ENCODE peak calls at places on chromosomes 6 and 20, in eight cellular contexts. F is fibroblast of villous mesenchyme, B is epithelial cell of proximal tubule, S is brain microvascular endothelial cell, I is breast epithelium, Y is left ventricle myocardium inferior, Z is GM06990, P is astrocyte of the spinal cord. V is an unnamed sample.

GRCh38 chr20:10658876-10659632 is 14.7 kb downstream of the JAG1 start:
- DNase-seq in F (no peak), B (no peak), S (no peak), I (no peak), Y (no peak), Z (no peak), P (no peak), V (no peak)

GRCh38 chr6:4299476-4299875 is 164.1 kb upstream of the ECI2 start:
- DNase-seq in F (no peak), B (no peak), S (no peak), I (no peak), Y (no peak), Z (no peak), P (no peak), V (no peak)

GRCh38 chr6:40312213-40313015 is 274.8 kb downstream of the LRFN2 start:
- DNase-seq in F (no peak), B (no peak), S (peak), I (no peak), Y (no peak), Z (no peak), P (no peak), V (no peak)

GRCh38 chr6:109118337-109118736 is 23.0 kb downstream of the CEP57L1 start:
- DNase-seq in F (no peak), B (no peak), S (no peak), I (no peak), Y (no peak), Z (no peak), P (no peak), V (no peak)

GRCh38 chr20:15610700-15611277 is 962.5 kb downstream of the KIF16B start:
- DNase-seq in F (no peak), B (no peak), S (no peak), I (no peak), Y (no peak), Z (peak), P (no peak), V (no peak)

GRCh38 chr20:408843-409696 is 971 bp downstream of the RBCK1 start:
- DNase-seq in F (no peak), B (no peak), S (no peak), I (no peak), Y (no peak), Z (peak), P (no peak), V (no peak)

GRCh38 chr20:61754976-61755778 is 310.5 kb downstream of the TAF4 start:
- DNase-seq in F (no peak), B (no peak), S (no peak), I (peak), Y (no peak), Z (no peak), P (no peak), V (no peak)

GRCh38 chr6:105688573-105688972 is 285.7 kb upstream of the PREP start:
- DNase-seq in F (no peak), B (no peak), S (no peak), I (no peak), Y (no peak), Z (no peak), P (no peak), V (no peak)

GRCh38 chr6:53294095-53294494 is 54.7 kb downstream of the ELOVL5 start:
- DNase-seq in F (peak), B (no peak), S (no peak), I (no peak), Y (no peak), Z (no peak), P (no peak), V (peak)

GRCh38 chr20:1844723-1845523 is 50.3 kb upstream of the SIRPA start:
- DNase-seq in F (peak), B (no peak), S (peak), I (no peak), Y (peak), Z (peak), P (peak), V (peak)

GRCh38 chr20:61577065-61577464 is 325.0 kb downstream of the CDH4 start:
- DNase-seq in F (no peak), B (no peak), S (no peak), I (no peak), Y (no peak), Z (no peak), P (no peak), V (no peak)

GRCh38 chr6:131694832-131695426 is 6.3 kb downstream of the OR2A4 start:
- DNase-seq in F (peak), B (no peak), S (peak), I (no peak), Y (peak), Z (no peak), P (peak), V (peak)

GRCh38 chr6:4804095-4804494 is 27.9 kb downstream of the CDYL start:
- DNase-seq in F (peak), B (no peak), S (peak), I (no peak), Y (no peak), Z (no peak), P (peak), V (peak)

GRCh38 chr6:14367296-14367695 is 249.7 kb downstream of the CD83 start:
- DNase-seq in F (no peak), B (no peak), S (no peak), I (no peak), Y (no peak), Z (no peak), P (no peak), V (no peak)

GRCh38 chr6:63740709-63741108 is 105.1 kb downstream of the PHF3 start:
- DNase-seq in F (peak), B (no peak), S (peak), I (no peak), Y (no peak), Z (no peak), P (peak), V (peak)

GRCh38 chr6:31042801-31043200 is 32.5 kb downstream of the MUC22 start:
- DNase-seq in F (peak), B (no peak), S (peak), I (peak), Y (peak), Z (no peak), P (peak), V (peak)

GRCh38 chr6:150076196-150076893 is 7.4 kb upstream of the ULBP3 start:
- DNase-seq in F (no peak), B (no peak), S (peak), I (no peak), Y (no peak), Z (no peak), P (peak), V (no peak)

GRCh38 chr6:90765895-90766294 is 179.0 kb upstream of the MAP3K7 start:
- DNase-seq in F (no peak), B (no peak), S (no peak), I (no peak), Y (no peak), Z (no peak), P (no peak), V (no peak)

GRCh38 chr6:127367023-127367375 is 23.6 kb upstream of the ECHDC1 start:
- DNase-seq in F (no peak), B (no peak), S (no peak), I (no peak), Y (no peak), Z (no peak), P (peak), V (no peak)

GRCh38 chr20:51767867-51768758 is at the start of gene ATP9A:
- DNase-seq in F (peak), B (no peak), S (no peak), I (no peak), Y (peak), Z (no peak), P (no peak), V (peak)

GRCh38 chr6:52284131-52284459 is 447 bp downstream of the MCM3 start:
- DNase-seq in F (no peak), B (no peak), S (no peak), I (no peak), Y (peak), Z (no peak), P (no peak), V (no peak)

GRCh38 chr20:25275813-25276532 is 28.1 kb downstream of the PYGB start:
- DNase-seq in F (no peak), B (no peak), S (no peak), I (peak), Y (peak), Z (no peak), P (no peak), V (no peak)

GRCh38 chr20:62448038-62448437 is 20.7 kb upstream of the RBBP8NL start:
- DNase-seq in F (no peak), B (no peak), S (no peak), I (no peak), Y (no peak), Z (no peak), P (no peak), V (no peak)

GRCh38 chr20:32871622-32872160 is 13.0 kb downstream of the EFCAB8 start:
- DNase-seq in F (no peak), B (no peak), S (no peak), I (no peak), Y (no peak), Z (no peak), P (no peak), V (no peak)

GRCh38 chr6:36427781-36428345 is 14.8 kb downstream of the PXT1 start:
- DNase-seq in F (no peak), B (no peak), S (peak), I (no peak), Y (no peak), Z (no peak), P (no peak), V (peak)

GRCh38 chr20:53116733-53117132 is 144.6 kb downstream of the TSHZ2 start:
- DNase-seq in F (no peak), B (no peak), S (no peak), I (no peak), Y (no peak), Z (no peak), P (no peak), V (no peak)

GRCh38 chr6:21824431-21825180 is 231.1 kb downstream of the SOX4 start:
- DNase-seq in F (peak), B (no peak), S (no peak), I (no peak), Y (no peak), Z (no peak), P (no peak), V (no peak)

GRCh38 chr20:21557246-21557982 is 43.5 kb upstream of the NKX2-2 start:
- DNase-seq in F (no peak), B (no peak), S (no peak), I (no peak), Y (no peak), Z (peak), P (no peak), V (no peak)

GRCh38 chr6:16476861-16477260 is 238.5 kb downstream of the GMPR start:
- DNase-seq in F (no peak), B (no peak), S (no peak), I (no peak), Y (no peak), Z (peak), P (no peak), V (no peak)

GRCh38 chr6:75268121-75268987 is 16.2 kb downstream of the TMEM30A start:
- DNase-seq in F (no peak), B (peak), S (no peak), I (no peak), Y (no peak), Z (no peak), P (no peak), V (no peak)

GRCh38 chr6:139364302-139364981 is 10.0 kb downstream of the CITED2 start:
- DNase-seq in F (peak), B (no peak), S (no peak), I (no peak), Y (no peak), Z (peak), P (peak), V (peak)

GRCh38 chr20:6008254-6008653 is 45.6 kb downstream of the LRRN4 start:
- DNase-seq in F (peak), B (peak), S (peak), I (no peak), Y (no peak), Z (no peak), P (peak), V (peak)

GRCh38 chr6:44704240-44705150 is 317.0 kb downstream of the CDC5L start:
- DNase-seq in F (no peak), B (no peak), S (no peak), I (no peak), Y (no peak), Z (peak), P (no peak), V (no peak)

GRCh38 chr6:53517021-53517420 is 27.9 kb downstream of the GCLC start:
- DNase-seq in F (peak), B (no peak), S (peak), I (no peak), Y (no peak), Z (no peak), P (no peak), V (peak)

GRCh38 chr6:163738304-163738703 is 323.8 kb downstream of the QKI start:
- DNase-seq in F (no peak), B (no peak), S (no peak), I (no peak), Y (no peak), Z (no peak), P (no peak), V (no peak)

GRCh38 chr6:151180321-151180720 is 59.4 kb upstream of the AKAP12 start:
- DNase-seq in F (no peak), B (no peak), S (no peak), I (no peak), Y (no peak), Z (no peak), P (no peak), V (no peak)

GRCh38 chr6:151179321-151179720 is 60.4 kb upstream of the AKAP12 start:
- DNase-seq in F (peak), B (peak), S (peak), I (no peak), Y (no peak), Z (no peak), P (peak), V (peak)

GRCh38 chr6:151186276-151186675 is 53.5 kb upstream of the AKAP12 start:
- DNase-seq in F (no peak), B (no peak), S (no peak), I (no peak), Y (no peak), Z (no peak), P (no peak), V (no peak)

GRCh38 chr6:151178373-151178772 is 61.4 kb upstream of the AKAP12 start:
- DNase-seq in F (no peak), B (no peak), S (no peak), I (no peak), Y (no peak), Z (no peak), P (no peak), V (no peak)

DNA sequence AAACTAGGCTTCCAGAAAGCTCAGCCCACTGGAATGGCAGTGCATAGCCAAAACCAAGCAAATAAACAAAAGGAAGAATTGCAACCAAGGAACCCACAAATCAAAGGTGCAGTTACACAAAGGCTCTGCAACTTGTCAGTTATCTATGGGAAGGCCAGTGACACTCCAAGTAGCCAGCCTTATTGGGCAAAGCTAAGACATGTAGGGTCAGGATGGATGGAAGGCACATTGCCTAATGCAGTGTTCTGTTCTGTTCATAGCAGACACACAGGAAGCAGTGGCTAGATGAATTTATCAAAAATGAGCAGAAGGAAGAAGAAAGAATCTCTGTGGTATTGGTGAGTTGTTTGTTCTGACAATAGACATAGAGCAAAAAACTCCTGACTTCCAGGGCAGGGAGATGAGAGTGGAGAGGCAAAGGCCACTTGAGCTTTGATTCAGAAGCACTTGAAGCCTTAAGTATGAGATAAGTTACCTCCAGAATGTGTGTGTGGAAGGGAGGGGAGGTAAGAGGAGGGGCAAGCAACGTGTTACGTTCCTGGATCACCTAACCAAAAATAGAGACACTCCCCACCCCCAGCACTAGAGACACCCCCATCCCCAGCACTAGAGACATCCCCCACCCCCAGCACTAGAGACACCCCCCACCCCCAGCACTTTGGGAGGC is 57.9 kb upstream of the AKAP12 start:
- DNase-seq in F (no peak), B (no peak), S (no peak), I (no peak), Y (no peak), Z (no peak), P (no peak), V (no peak)
- H3K4me3 ChIP-seq in F (no peak), B (no peak), S (no peak), I (no peak), Y (no peak), Z (no peak), P (no peak), V (no peak)

GRCh38 chr20:38242848-38243449 is 17.6 kb downstream of the KIAA1755 start:
- DNase-seq in F (no peak), B (no peak), S (no peak), I (no peak), Y (no peak), Z (no peak), P (no peak), V (no peak)
- TF ChIP-seq CTCF in F (peak), B (peak), S (peak), I (no peak), Y (peak), Z (peak), P (peak), V (peak)

DNA sequence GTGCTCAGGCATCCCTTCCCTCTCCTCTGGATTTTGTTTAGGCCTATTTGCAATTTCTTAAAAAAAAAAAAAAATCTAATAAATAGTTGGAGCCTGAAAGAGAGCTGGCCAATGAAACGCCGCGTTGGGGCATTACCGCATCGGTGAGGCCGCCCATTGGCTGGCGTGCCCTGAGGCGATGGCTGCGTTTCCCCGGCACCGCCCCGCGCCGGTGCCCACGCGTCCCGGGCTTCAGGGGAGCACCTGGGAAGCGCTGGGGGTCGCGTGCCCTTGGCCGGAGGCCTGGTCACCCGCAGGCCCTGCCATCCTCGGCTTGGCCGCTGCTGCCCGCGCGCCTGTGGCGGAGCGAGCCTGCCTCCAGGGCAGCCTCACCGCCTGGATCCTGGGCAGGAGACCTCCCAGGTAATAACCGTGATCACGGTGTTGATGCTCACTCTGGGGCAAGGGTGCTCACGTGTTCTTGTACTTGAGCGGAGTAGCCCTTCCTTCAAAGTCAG is 155.4 kb downstream of the NRN1 start:
- DNase-seq in F (peak), B (no peak), S (peak), I (no peak), Y (peak), Z (peak), P (peak), V (peak)
- H3K4me3 ChIP-seq in F (peak), B (peak), S (peak), I (peak), Y (peak), Z (peak), P (peak), V (peak)

GRCh38 chr6:155473741-155474140 is 18.1 kb upstream of the NOX3 start:
- DNase-seq in F (peak), B (no peak), S (no peak), I (no peak), Y (no peak), Z (no peak), P (peak), V (no peak)

GRCh38 chr6:155472886-155473285 is 17.2 kb upstream of the NOX3 start:
- DNase-seq in F (peak), B (no peak), S (no peak), I (no peak), Y (no peak), Z (no peak), P (peak), V (peak)
- TF ChIP-seq CTCF in F (no peak), B (no peak), S (no peak), I (no peak), Y (no peak), Z (no peak), P (no peak), V (no peak)

GRCh38 chr6:116387374-116387773 is 16.6 kb downstream of the DSE start:
- DNase-seq in F (peak), B (peak), S (peak), I (no peak), Y (no peak), Z (no peak), P (peak), V (peak)
- H3K4me3 ChIP-seq in F (no peak), B (no peak), S (no peak), I (no peak), Y (no peak), Z (no peak), P (no peak), V (no peak)

GRCh38 chr6:154276810-154277577 is 79.6 kb downstream of the IPCEF1 start:
- DNase-seq in F (peak), B (no peak), S (no peak), I (no peak), Y (no peak), Z (no peak), P (peak), V (peak)
- TF ChIP-seq CTCF in F (peak), B (peak), S (peak), I (peak), Y (peak), Z (peak), P (peak), V (peak)

V was measured in AG10803.